ENCODE peak calls at places on chromosomes 11 and 22, in eight cellular contexts. B, L, I, N, Y, C, S and F are unnamed samples. For H3K9me3, the result is how much of the 10 kb centered on the place peaks cover.

GRCh38 chr11:57001674-57002401 is 13.1 kb downstream of the OR5AK2 start:
- DNase-seq in B (no peak), L (peak), I (peak), N (no peak), Y (peak), C (peak), S (peak), F (no peak)

GRCh38 chr11:95922536-95923440 is 1.1 kb downstream of the MTMR2 start:
- DNase-seq in B (no peak), L (peak), I (peak), N (no peak), Y (peak), C (no peak), S (no peak), F (no peak)

GRCh38 chr11:8285228-8285627 is 21.6 kb upstream of the LMO1 start:
- DNase-seq in B (no peak), L (no peak), I (no peak), N (peak), Y (no peak), C (no peak), S (no peak), F (no peak)

GRCh38 chr11:68214173-68215086 is 1.3 kb upstream of the KMT5B start:
- DNase-seq in B (no peak), L (no peak), I (no peak), N (peak), Y (peak), C (no peak), S (no peak), F (no peak)

GRCh38 chr11:112113539-112114457 is 27.1 kb downstream of the SDHD start:
- DNase-seq in B (no peak), L (peak), I (peak), N (no peak), Y (peak), C (peak), S (peak), F (no peak)

GRCh38 chr22:49235463-49236300 is 592.0 kb downstream of the BRD1 start:
- DNase-seq in B (no peak), L (no peak), I (no peak), N (peak), Y (no peak), C (no peak), S (no peak), F (no peak)

GRCh38 chr11:35619754-35620640 is 1.7 kb downstream of the FJX1 start:
- DNase-seq in B (no peak), L (peak), I (peak), N (no peak), Y (no peak), C (peak), S (no peak), F (no peak)

GRCh38 chr11:57764527-57764926 is 2.9 kb downstream of the CTNND1 start:
- DNase-seq in B (no peak), L (no peak), I (peak), N (no peak), Y (peak), C (no peak), S (no peak), F (no peak)

GRCh38 chr11:93517041-93517440 is 26.1 kb downstream of the SMCO4 start:
- DNase-seq in B (no peak), L (no peak), I (no peak), N (no peak), Y (no peak), C (no peak), S (no peak), F (no peak)

GRCh38 chr11:118071416-118072030 is 5.4 kb upstream of the TMPRSS4 start:
- DNase-seq in B (no peak), L (no peak), I (no peak), N (no peak), Y (no peak), C (no peak), S (no peak), F (no peak)

GRCh38 chr22:24138649-24139420 is 42.5 kb upstream of the SUSD2 start:
- DNase-seq in B (no peak), L (no peak), I (no peak), N (no peak), Y (no peak), C (no peak), S (no peak), F (no peak)

GRCh38 chr11:110134120-110134519 is 40.9 kb downstream of the ZC3H12C start:
- DNase-seq in B (no peak), L (no peak), I (no peak), N (no peak), Y (no peak), C (no peak), S (no peak), F (no peak)

GRCh38 chr11:94740975-94741707 is 27.0 kb upstream of the AMOTL1 start:
- DNase-seq in B (no peak), L (peak), I (peak), N (no peak), Y (peak), C (peak), S (peak), F (no peak)

GRCh38 chr22:27331526-27332281 is 469.9 kb downstream of the MN1 start:
- DNase-seq in B (no peak), L (peak), I (peak), N (no peak), Y (peak), C (peak), S (no peak), F (no peak)

GRCh38 chr11:92811341-92811740 is 158.1 kb upstream of the MTNR1B start:
- DNase-seq in B (no peak), L (no peak), I (no peak), N (no peak), Y (peak), C (no peak), S (peak), F (no peak)

GRCh38 chr22:32723632-32724031 is 77.9 kb upstream of the TIMP3 start:
- DNase-seq in B (peak), L (no peak), I (peak), N (peak), Y (peak), C (peak), S (peak), F (peak)

GRCh38 chr11:95487391-95487790 is 256.4 kb upstream of the SESN3 start:
- DNase-seq in B (peak), L (no peak), I (no peak), N (no peak), Y (peak), C (no peak), S (peak), F (no peak)

GRCh38 chr22:32693102-32693501 is 108.4 kb upstream of the TIMP3 start:
- DNase-seq in B (no peak), L (peak), I (no peak), N (no peak), Y (no peak), C (no peak), S (peak), F (no peak)

GRCh38 chr11:44764583-44764982 is 37.8 kb downstream of the TSPAN18 start:
- DNase-seq in B (no peak), L (no peak), I (no peak), N (no peak), Y (no peak), C (no peak), S (no peak), F (no peak)
- H3K9ac ChIP-seq in B (no peak), L (no peak), I (no peak), N (no peak), Y (no peak), C (no peak), S (no peak), F (no peak)

GRCh38 chr11:124644426-124645280 is 22.0 kb downstream of the TBRG1 start:
- DNase-seq in B (no peak), L (peak), I (peak), N (peak), Y (peak), C (peak), S (peak), F (no peak)
- H3K27ac ChIP-seq in B (no peak), L (no peak), I (no peak), N (no peak), Y (peak), C (no peak), S (no peak), F (no peak)

GRCh38 chr22:47817380-47817779 is 1054.9 kb downstream of the TBC1D22A start:
- DNase-seq in B (no peak), L (no peak), I (no peak), N (no peak), Y (no peak), C (no peak), S (no peak), F (no peak)
- H3K9me3 ChIP-seq in B (under half), L (under half), I (under half), N (under half), Y (under half), C (under half), S (under half), F (under half)

DNA sequence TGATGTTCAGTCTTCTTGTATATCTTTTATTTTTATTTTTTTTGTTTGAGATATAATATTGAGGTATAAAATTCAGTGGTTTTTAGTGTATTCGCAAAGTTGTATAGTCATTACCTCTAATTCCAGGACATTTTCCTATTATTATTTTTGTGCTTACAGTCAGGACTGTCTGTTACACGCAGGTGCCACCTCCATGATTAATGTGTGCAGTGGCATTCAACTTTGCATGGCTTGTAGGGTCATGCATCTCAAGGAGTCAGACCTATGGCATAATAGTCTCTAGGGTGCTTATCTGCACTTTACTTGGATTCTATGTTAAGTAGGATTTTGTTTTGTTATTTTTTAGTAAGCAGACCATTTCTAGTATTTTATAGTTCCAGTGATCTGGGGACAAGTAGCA is 1.0 kb downstream of the CTR9 start:
- DNase-seq in B (no peak), L (no peak), I (no peak), N (no peak), Y (no peak), C (no peak), S (peak), F (no peak)
- H3K9ac ChIP-seq in B (peak), L (peak), I (peak), N (peak), Y (peak), C (peak), S (peak), F (peak)

GRCh38 chr22:35269630-35270029 is 12.3 kb downstream of the HMGXB4 start:
- DNase-seq in B (no peak), L (no peak), I (no peak), N (no peak), Y (no peak), C (no peak), S (no peak), F (no peak)

GRCh38 chr22:35274154-35274871 is 17.0 kb downstream of the HMGXB4 start:
- DNase-seq in B (no peak), L (peak), I (no peak), N (no peak), Y (no peak), C (no peak), S (no peak), F (no peak)

GRCh38 chr22:35276019-35276418 is 18.7 kb downstream of the HMGXB4 start:
- DNase-seq in B (no peak), L (no peak), I (no peak), N (no peak), Y (no peak), C (no peak), S (no peak), F (no peak)

DNA sequence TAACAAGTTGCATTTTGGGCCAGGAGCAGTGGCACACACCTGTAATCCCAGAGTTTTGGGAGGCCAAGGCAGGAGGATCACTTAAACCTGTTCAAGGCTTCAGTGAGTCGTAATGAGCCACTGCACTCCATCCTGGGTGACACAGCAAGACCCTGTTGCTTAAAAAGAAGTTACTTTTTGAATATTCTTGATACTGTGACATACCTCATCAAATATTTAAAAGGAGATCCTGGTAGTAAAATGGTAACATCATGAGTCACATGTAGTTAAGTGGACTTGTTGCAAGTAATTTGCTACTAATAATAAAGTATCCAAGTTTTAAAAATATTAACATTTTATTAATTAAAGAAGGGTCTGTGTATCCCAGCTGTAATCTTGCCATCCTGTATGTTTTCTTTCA is 18.3 kb downstream of the HMGXB4 start:
- DNase-seq in B (no peak), L (peak), I (no peak), N (no peak), Y (peak), C (peak), S (peak), F (no peak)
- H3K27ac ChIP-seq in B (no peak), L (no peak), I (no peak), N (no peak), Y (no peak), C (no peak), S (no peak), F (no peak)

GRCh38 chr11:34160791-34161190 is 55.4 kb downstream of the NAT10 start:
- DNase-seq in B (no peak), L (no peak), I (no peak), N (no peak), Y (no peak), C (no peak), S (no peak), F (no peak)
- H3K9me3 ChIP-seq in B (under half), L (under half), I (under half), N (under half), Y (under half), C (under half), S (under half), F (under half)

GRCh38 chr11:120630100-120630499 is 118.6 kb downstream of the GRIK4 start:
- DNase-seq in B (no peak), L (no peak), I (no peak), N (no peak), Y (no peak), C (no peak), S (no peak), F (no peak)
- H3K9ac ChIP-seq in B (no peak), L (no peak), I (no peak), N (no peak), Y (no peak), C (no peak), S (no peak), F (no peak)

DNA sequence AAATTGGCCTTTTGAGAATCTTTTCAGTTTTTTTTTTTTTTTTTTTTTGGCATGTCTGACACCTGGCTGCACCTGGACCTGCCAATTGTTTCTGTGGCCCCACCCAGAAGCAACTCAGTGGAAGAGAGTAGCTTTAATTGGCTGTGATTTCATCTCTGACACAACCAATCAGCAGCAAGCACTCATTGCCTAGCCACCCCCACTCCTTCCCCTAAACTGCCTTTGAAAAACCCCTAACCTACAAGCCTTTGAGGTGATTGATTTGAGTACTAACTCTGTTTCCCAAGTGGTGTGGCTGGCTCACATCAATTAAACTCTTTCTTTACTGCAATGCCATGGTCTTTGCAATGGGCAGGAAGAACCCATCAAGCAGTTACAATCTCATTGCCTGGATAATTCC is 98.2 kb upstream of the CHORDC1 start:
- DNase-seq in B (no peak), L (no peak), I (no peak), N (no peak), Y (no peak), C (no peak), S (no peak), F (no peak)
- H3K27ac ChIP-seq in B (no peak), L (no peak), I (no peak), N (no peak), Y (no peak), C (no peak), S (no peak), F (no peak)

GRCh38 chr22:47277511-47277910 is 515.1 kb downstream of the TBC1D22A start:
- DNase-seq in B (no peak), L (no peak), I (no peak), N (no peak), Y (no peak), C (no peak), S (no peak), F (no peak)
- H3K9me3 ChIP-seq in B (under half), L (under half), I (under half), N (under half), Y (under half), C (under half), S (under half), F (under half)

GRCh38 chr11:76736266-76736665 is 46.9 kb upstream of the TSKU start:
- DNase-seq in B (no peak), L (no peak), I (no peak), N (no peak), Y (no peak), C (no peak), S (no peak), F (no peak)
- H3K9ac ChIP-seq in B (no peak), L (no peak), I (no peak), N (no peak), Y (no peak), C (no peak), S (no peak), F (no peak)